ENCODE peak calls at places on chromosome 14, in five cellular contexts. P, B, D, S and N are unnamed samples.

GRCh38 chr14:94650806-94651805 is 38.9 kb downstream of the SERPINA3 start:
- DNase-seq in D (no peak), S (no peak), B (no peak), P (no peak), N (no peak)

GRCh38 chr14:94174622-94175402 is 690 bp downstream of the PPP4R4 start:
- DNase-seq in S (no peak), D (no peak), B (no peak), P (peak), N (no peak)

GRCh38 chr14:73814158-73814557 is 37.5 kb upstream of the PTGR2 start:
- DNase-seq in D (no peak), P (no peak), S (no peak), B (no peak), N (no peak)

GRCh38 chr14:36556811-36557433 is 25.5 kb downstream of the NKX2-8 start:
- DNase-seq in S (peak), B (no peak), P (peak), D (no peak), N (peak)

GRCh38 chr14:94562941-94563883 is 2.0 kb downstream of the SERPINA4 start:
- DNase-seq in D (no peak), P (no peak), S (no peak), B (no peak), N (no peak)

GRCh38 chr14:80117876-80118275 is 93.4 kb downstream of the DIO2 start:
- DNase-seq in S (peak), B (no peak), D (no peak), P (no peak), N (no peak)

GRCh38 chr14:103228076-103228806 is 105.0 kb downstream of the TNFAIP2 start:
- DNase-seq in B (no peak), S (no peak), P (no peak), D (no peak), N (no peak)

GRCh38 chr14:94965551-94966339 is 191.6 kb downstream of the DICER1 start:
- DNase-seq in P (no peak), B (no peak), S (no peak), D (no peak), N (no peak)

GRCh38 chr14:66490143-66491111 is 4.3 kb downstream of the CCDC196 start:
- DNase-seq in P (no peak), D (no peak), S (no peak), B (no peak), N (no peak)

GRCh38 chr14:104984056-104984894 is 1.3 kb upstream of the CLBA1 start:
- DNase-seq in B (no peak), S (no peak), P (no peak), D (no peak), N (no peak)

GRCh38 chr14:49593016-49593415 is 5.7 kb upstream of the LRR1 start:
- DNase-seq in P (no peak), D (no peak), S (no peak), B (no peak), N (no peak)

GRCh38 chr14:100065942-100066574 is 836 bp downstream of the EVL start:
- DNase-seq in B (no peak), P (no peak), D (no peak), S (no peak), N (no peak)

GRCh38 chr14:101954501-101954900 is 9.9 kb upstream of the DYNC1H1 start:
- DNase-seq in B (no peak), D (no peak), S (no peak), P (no peak), N (no peak)

GRCh38 chr14:80215756-80216581 is 4.7 kb upstream of the DIO2 start:
- DNase-seq in B (peak), S (no peak), D (no peak), P (no peak), N (no peak)